ENCODE peak calls at places on chromosome 14, in eight cellular contexts. B is AG04450; M is stimulated activated CD8-positive, alpha-beta memory T cell treated with anti-CD3 and anti-CD28 coated beads, Interleukin-2, amount 100 ng/mL, for 48 hours; R is ELF-1; E is AG08395; C is GM12891; H is activated T-cell treated with anti-CD3 and anti-CD28 coated beads for 48 hours; S is LHCN-M2. I is an unnamed sample.

GRCh38 chr14:53462931-53463778 is 310.0 kb upstream of the DDHD1 start:
- DNase-seq in B (no peak), H (no peak), M (no peak), R (peak), S (no peak), C (no peak), E (no peak), I (no peak)

GRCh38 chr14:68663385-68664076 is 129.3 kb downstream of the ZFP36L1 start:
- DNase-seq in M (peak), H (peak), B (no peak), S (peak), E (no peak), C (peak), R (no peak), I (no peak)

GRCh38 chr14:100062602-100063001 is 2.6 kb upstream of the EVL start:
- DNase-seq in B (no peak), E (no peak), S (no peak), R (no peak), M (no peak), C (no peak), H (no peak), I (no peak)

GRCh38 chr14:103748539-103748867 is 32.9 kb downstream of the ZFYVE21 start:
- DNase-seq in C (no peak), M (peak), B (no peak), R (no peak), H (peak), E (no peak), S (no peak), I (no peak)

GRCh38 chr14:35368583-35368982 is 36.0 kb downstream of the NFKBIA start:
- DNase-seq in C (no peak), R (no peak), H (no peak), E (no peak), S (no peak), M (no peak), B (no peak), I (no peak)

GRCh38 chr14:101503431-101504095 is 57.7 kb upstream of the DIO3 start:
- DNase-seq in H (no peak), M (no peak), E (no peak), R (no peak), C (no peak), S (no peak), B (no peak), I (no peak)

GRCh38 chr14:106556665-106557289 is 1030.4 kb downstream of the TMEM121 start:
- DNase-seq in S (no peak), E (no peak), C (peak), B (no peak), H (peak), M (peak), R (peak), I (peak)

GRCh38 chr14:105844810-105845724 is 318.7 kb downstream of the TMEM121 start:
- DNase-seq in H (no peak), S (no peak), C (no peak), E (no peak), R (no peak), B (no peak), M (no peak), I (peak)

GRCh38 chr14:77033622-77034521 is 5.4 kb upstream of the IRF2BPL start:
- DNase-seq in C (peak), E (peak), H (peak), S (peak), B (peak), M (peak), R (peak), I (peak)

GRCh38 chr14:31206536-31207286 is 882 bp downstream of the HECTD1 start:
- DNase-seq in B (no peak), R (peak), C (peak), H (peak), S (no peak), M (peak), E (peak), I (peak)

GRCh38 chr14:99563749-99564129 is 40.3 kb downstream of the CCDC85C start:
- DNase-seq in B (no peak), H (no peak), E (no peak), R (no peak), C (no peak), M (no peak), S (no peak), I (no peak)

GRCh38 chr14:59331217-59331616 is 134.0 kb downstream of the GPR135 start:
- DNase-seq in S (no peak), H (no peak), R (peak), M (no peak), C (no peak), E (no peak), B (no peak), I (no peak)

GRCh38 chr14:68873379-68873778 is 80.5 kb upstream of the ZFP36L1 start:
- DNase-seq in S (no peak), H (no peak), M (no peak), R (peak), B (no peak), C (no peak), E (no peak), I (no peak)

GRCh38 chr14:64856528-64857445 is 22.9 kb downstream of the SPTB start:
- DNase-seq in H (no peak), S (peak), M (no peak), E (no peak), B (no peak), R (peak), C (no peak), I (no peak)

GRCh38 chr14:28765907-28766504 is 581 bp upstream of the FOXG1 start:
- DNase-seq in H (no peak), S (no peak), M (no peak), E (no peak), C (no peak), R (peak), B (no peak), I (no peak)

I was measured in colonic mucosa.